ENCODE peak calls at places on chromosomes 1 and 21, in nine cellular contexts. One of them, this sample, is unnamed.

GRCh38 chr1:207789792-207790787 is 38.2 kb downstream of the CD46 start:
- DNase-seq in GM12878: no peak
- DNase-seq in breast epithelium: no peak
- DNase-seq in upper lobe of left lung: no peak
- DNase-seq in progenitor cell of endocrine pancreas: no peak
- DNase-seq in foreskin fibroblast: no peak
- DNase-seq in A549: no peak
- DNase-seq in upper lobe of right lung: no peak
- DNase-seq in GM12864: no peak
- DNase-seq in this sample: no peak

GRCh38 chr21:44517175-44517899 is 22.7 kb downstream of the KRTAP10-1 start:
- DNase-seq in GM12864: no peak
- DNase-seq in upper lobe of right lung: peak; percentile 60
- DNase-seq in A549: peak; percentile 53
- DNase-seq in progenitor cell of endocrine pancreas: no peak
- DNase-seq in upper lobe of left lung: no peak
- DNase-seq in breast epithelium: no peak
- DNase-seq in foreskin fibroblast: no peak
- DNase-seq in GM12878: peak; percentile 13
- DNase-seq in this sample: no peak

GRCh38 chr1:88239205-88239604 is 444.9 kb upstream of the PKN2 start:
- DNase-seq in GM12864: no peak
- DNase-seq in progenitor cell of endocrine pancreas: no peak
- DNase-seq in upper lobe of left lung: no peak
- DNase-seq in foreskin fibroblast: no peak
- DNase-seq in breast epithelium: no peak
- DNase-seq in A549: no peak
- DNase-seq in upper lobe of right lung: no peak
- DNase-seq in GM12878: no peak
- DNase-seq in this sample: no peak

GRCh38 chr1:44270666-44271628 is 57.7 kb downstream of the DMAP1 start:
- DNase-seq in GM12878: no peak
- DNase-seq in upper lobe of right lung: no peak
- DNase-seq in breast epithelium: no peak
- DNase-seq in foreskin fibroblast: no peak
- DNase-seq in GM12864: no peak
- DNase-seq in progenitor cell of endocrine pancreas: no peak
- DNase-seq in A549: no peak
- DNase-seq in upper lobe of left lung: no peak
- DNase-seq in this sample: no peak

GRCh38 chr1:179178965-179179364 is 50.5 kb downstream of the ABL2 start:
- DNase-seq in upper lobe of left lung: no peak
- DNase-seq in GM12878: no peak
- DNase-seq in A549: no peak
- DNase-seq in breast epithelium: no peak
- DNase-seq in upper lobe of right lung: no peak
- DNase-seq in foreskin fibroblast: no peak
- DNase-seq in progenitor cell of endocrine pancreas: no peak
- DNase-seq in GM12864: no peak
- DNase-seq in this sample: no peak

GRCh38 chr1:14100444-14100843 is 400.5 kb downstream of the PRDM2 start:
- DNase-seq in progenitor cell of endocrine pancreas: no peak
- DNase-seq in upper lobe of left lung: no peak
- DNase-seq in breast epithelium: no peak
- DNase-seq in GM12878: no peak
- DNase-seq in foreskin fibroblast: no peak
- DNase-seq in A549: no peak
- DNase-seq in GM12864: no peak
- DNase-seq in upper lobe of right lung: no peak
- DNase-seq in this sample: no peak

GRCh38 chr21:15433091-15433490 is 296.7 kb upstream of the USP25 start:
- DNase-seq in GM12864: no peak
- DNase-seq in foreskin fibroblast: no peak
- DNase-seq in breast epithelium: no peak
- DNase-seq in A549: no peak
- DNase-seq in GM12878: no peak
- DNase-seq in upper lobe of right lung: no peak
- DNase-seq in progenitor cell of endocrine pancreas: no peak
- DNase-seq in upper lobe of left lung: no peak
- DNase-seq in this sample: no peak

GRCh38 chr1:229253170-229253974 is 17.5 kb upstream of the RAB4A start:
- DNase-seq in foreskin fibroblast: peak; percentile 29
- DNase-seq in upper lobe of right lung: no peak
- DNase-seq in upper lobe of left lung: no peak
- DNase-seq in progenitor cell of endocrine pancreas: peak; percentile 15
- DNase-seq in GM12878: no peak
- DNase-seq in A549: no peak
- DNase-seq in breast epithelium: peak; percentile 45
- DNase-seq in GM12864: no peak
- DNase-seq in this sample: no peak

GRCh38 chr1:205598841-205599666 is 32.8 kb downstream of the ELK4 start:
- DNase-seq in GM12864: no peak
- DNase-seq in progenitor cell of endocrine pancreas: no peak
- DNase-seq in upper lobe of left lung: no peak
- DNase-seq in foreskin fibroblast: peak; percentile 36
- DNase-seq in A549: no peak
- DNase-seq in upper lobe of right lung: no peak
- DNase-seq in GM12878: no peak
- DNase-seq in breast epithelium: no peak
- DNase-seq in this sample: no peak

GRCh38 chr1:33158366-33158765 is 23.5 kb downstream of the TRIM62 start:
- DNase-seq in breast epithelium: no peak
- DNase-seq in upper lobe of right lung: no peak
- DNase-seq in GM12864: no peak
- DNase-seq in A549: no peak
- DNase-seq in progenitor cell of endocrine pancreas: no peak
- DNase-seq in GM12878: no peak
- DNase-seq in foreskin fibroblast: no peak
- DNase-seq in upper lobe of left lung: no peak
- DNase-seq in this sample: no peak

GRCh38 chr21:44487831-44488230 is 32.5 kb downstream of the LRRC3 start:
- DNase-seq in A549: no peak
- DNase-seq in GM12864: no peak
- DNase-seq in progenitor cell of endocrine pancreas: no peak
- DNase-seq in GM12878: no peak
- DNase-seq in foreskin fibroblast: peak; percentile 39
- DNase-seq in upper lobe of right lung: no peak
- DNase-seq in upper lobe of left lung: no peak
- DNase-seq in breast epithelium: no peak
- DNase-seq in this sample: peak; percentile 44

GRCh38 chr1:116811321-116811720 is 57.1 kb downstream of the CD2 start:
- DNase-seq in A549: no peak
- DNase-seq in upper lobe of left lung: no peak
- DNase-seq in foreskin fibroblast: no peak
- DNase-seq in progenitor cell of endocrine pancreas: no peak
- DNase-seq in upper lobe of right lung: no peak
- DNase-seq in breast epithelium: no peak
- DNase-seq in GM12864: no peak
- DNase-seq in GM12878: no peak
- DNase-seq in this sample: no peak

GRCh38 chr1:116277840-116278540 is 95.1 kb upstream of the ATP1A1 start:
- DNase-seq in GM12864: no peak
- DNase-seq in upper lobe of left lung: no peak
- DNase-seq in A549: no peak
- DNase-seq in breast epithelium: no peak
- DNase-seq in foreskin fibroblast: no peak
- DNase-seq in GM12878: no peak
- DNase-seq in upper lobe of right lung: no peak
- DNase-seq in progenitor cell of endocrine pancreas: no peak
- DNase-seq in this sample: no peak

GRCh38 chr1:172708452-172708851 is 49.5 kb downstream of the FASLG start:
- DNase-seq in progenitor cell of endocrine pancreas: no peak
- DNase-seq in foreskin fibroblast: no peak
- DNase-seq in GM12878: no peak
- DNase-seq in A549: no peak
- DNase-seq in upper lobe of left lung: no peak
- DNase-seq in GM12864: no peak
- DNase-seq in upper lobe of right lung: no peak
- DNase-seq in breast epithelium: no peak
- DNase-seq in this sample: no peak

GRCh38 chr1:185570962-185571361 is 163.2 kb upstream of the HMCN1 start:
- DNase-seq in GM12878: no peak
- DNase-seq in breast epithelium: no peak
- DNase-seq in upper lobe of right lung: no peak
- DNase-seq in GM12864: no peak
- DNase-seq in upper lobe of left lung: no peak
- DNase-seq in A549: no peak
- DNase-seq in foreskin fibroblast: no peak
- DNase-seq in progenitor cell of endocrine pancreas: no peak
- DNase-seq in this sample: no peak

GRCh38 chr21:42468511-42469131 is 27.4 kb downstream of the RSPH1 start:
- DNase-seq in A549: no peak
- DNase-seq in foreskin fibroblast: no peak
- DNase-seq in progenitor cell of endocrine pancreas: no peak
- DNase-seq in GM12878: no peak
- DNase-seq in breast epithelium: no peak
- DNase-seq in upper lobe of left lung: no peak
- DNase-seq in GM12864: no peak
- DNase-seq in upper lobe of right lung: no peak
- DNase-seq in this sample: no peak

GRCh38 chr1:92739669-92740524 is 45.0 kb downstream of the EVI5 start:
- DNase-seq in upper lobe of right lung: no peak
- DNase-seq in upper lobe of left lung: no peak
- DNase-seq in A549: no peak
- DNase-seq in foreskin fibroblast: no peak
- DNase-seq in progenitor cell of endocrine pancreas: no peak
- DNase-seq in GM12864: no peak
- DNase-seq in GM12878: no peak
- DNase-seq in breast epithelium: no peak
- DNase-seq in this sample: no peak

DNA sequence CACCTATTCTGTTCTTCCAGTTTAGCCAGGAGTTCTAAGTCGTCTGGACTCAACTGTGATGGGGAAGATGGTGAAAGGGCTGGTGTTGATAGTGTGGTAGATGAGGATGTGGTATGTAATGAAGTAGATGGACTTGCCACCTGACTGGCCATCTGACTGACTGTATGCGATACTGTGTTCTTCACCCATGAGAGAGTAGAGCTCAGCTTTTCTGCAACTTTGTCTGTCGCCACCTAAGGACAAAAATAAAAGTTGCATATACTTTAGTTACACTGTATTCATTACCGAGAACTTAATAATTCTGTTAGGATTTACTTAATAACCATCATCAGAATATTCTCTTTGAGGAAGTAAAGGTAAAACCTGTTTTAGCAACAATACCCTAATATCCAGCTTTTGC is 48.5 kb downstream of the EVI5 start:
- DNase-seq in A549: no peak
- DNase-seq in GM12878: no peak
- DNase-seq in upper lobe of right lung: no peak
- DNase-seq in GM12864: no peak
- DNase-seq in upper lobe of left lung: no peak
- DNase-seq in breast epithelium: no peak
- DNase-seq in foreskin fibroblast: no peak
- DNase-seq in progenitor cell of endocrine pancreas: no peak
- DNase-seq in this sample: no peak
- TF ChIP-seq CTCF in A549: peak; percentile 33
- TF ChIP-seq CTCF in GM12878: no peak
- TF ChIP-seq CTCF in upper lobe of right lung: no peak
- TF ChIP-seq CTCF in GM12864: peak; percentile 33
- TF ChIP-seq CTCF in upper lobe of left lung: no peak
- TF ChIP-seq CTCF in breast epithelium: no peak
- TF ChIP-seq CTCF in foreskin fibroblast: peak; percentile 10
- TF ChIP-seq CTCF in progenitor cell of endocrine pancreas: no peak
- TF ChIP-seq CTCF in this sample: peak; percentile 36

DNA sequence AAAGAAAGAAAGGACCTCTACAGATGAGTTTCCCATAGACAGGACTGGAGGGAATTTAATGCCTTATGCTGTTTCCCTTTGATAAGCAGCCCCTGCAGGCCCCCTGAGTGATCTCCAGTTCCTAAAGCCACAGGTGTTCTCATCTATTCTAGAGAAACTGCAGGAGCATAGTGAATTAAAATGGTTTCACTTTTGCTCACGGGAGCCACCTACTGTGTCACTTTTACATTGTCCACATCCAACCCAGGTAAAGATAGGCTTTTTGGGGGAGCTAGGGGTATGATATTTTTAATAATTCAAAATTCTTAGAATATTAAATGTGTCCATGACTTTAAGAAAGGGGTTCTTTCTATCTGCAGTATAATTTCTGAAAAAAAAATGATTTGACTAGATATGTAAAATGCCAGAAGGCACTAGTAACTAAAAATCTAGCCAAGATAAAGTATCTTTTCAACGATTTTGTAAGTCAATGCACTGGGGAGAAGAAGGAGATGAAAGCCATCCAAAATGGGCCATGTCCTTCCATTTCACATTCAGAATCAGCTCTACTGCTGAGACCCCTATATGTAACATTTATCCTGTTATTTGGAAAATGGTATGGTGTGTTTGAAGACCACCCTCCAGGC is 267.3 kb upstream of the DUSP10 start:
- DNase-seq in A549: peak; percentile 30
- DNase-seq in upper lobe of right lung: no peak
- DNase-seq in upper lobe of left lung: no peak
- DNase-seq in GM12878: peak; percentile 36
- DNase-seq in foreskin fibroblast: no peak
- DNase-seq in breast epithelium: no peak
- DNase-seq in GM12864: no peak
- DNase-seq in progenitor cell of endocrine pancreas: no peak
- DNase-seq in this sample: no peak
- TF ChIP-seq CTCF in A549: peak; percentile 68
- TF ChIP-seq CTCF in upper lobe of right lung: peak; percentile 45
- TF ChIP-seq CTCF in upper lobe of left lung: peak; percentile 31
- TF ChIP-seq CTCF in GM12878: peak; percentile 59
- TF ChIP-seq CTCF in foreskin fibroblast: peak; percentile 23
- TF ChIP-seq CTCF in breast epithelium: no peak
- TF ChIP-seq CTCF in GM12864: peak; percentile 42
- TF ChIP-seq CTCF in progenitor cell of endocrine pancreas: peak; percentile 51
- TF ChIP-seq CTCF in this sample: peak; percentile 47

DNA sequence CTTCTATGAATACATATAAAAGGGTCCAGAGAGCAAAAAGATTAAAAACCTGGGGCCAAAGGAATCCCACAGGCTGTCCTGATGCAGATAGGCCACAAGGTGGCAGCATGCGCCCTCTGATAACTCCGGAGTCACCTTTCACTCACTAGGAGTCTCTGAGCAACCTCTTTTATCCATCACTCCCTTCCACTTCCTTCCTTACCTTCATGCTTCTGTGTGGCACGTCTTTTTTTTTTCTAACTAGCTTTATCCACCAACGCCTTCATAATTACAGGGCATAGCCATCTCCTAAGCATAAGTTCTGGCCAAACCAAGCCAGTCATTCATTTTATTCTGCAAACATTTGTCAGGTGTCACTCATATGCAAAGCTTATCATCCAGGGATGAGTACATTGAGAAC is 3.9 kb upstream of the PGLYRP4 start:
- DNase-seq in A549: peak; percentile 77
- DNase-seq in upper lobe of left lung: peak; percentile 78
- DNase-seq in breast epithelium: peak; percentile 45
- DNase-seq in GM12864: peak; percentile 31
- DNase-seq in progenitor cell of endocrine pancreas: peak; percentile 48
- DNase-seq in GM12878: no peak
- DNase-seq in foreskin fibroblast: peak; percentile 40
- DNase-seq in upper lobe of right lung: peak; percentile 79
- DNase-seq in this sample: peak; percentile 56
- TF ChIP-seq CTCF in A549: peak; percentile 94
- TF ChIP-seq CTCF in upper lobe of left lung: peak; percentile 73
- TF ChIP-seq CTCF in breast epithelium: peak; percentile 60
- TF ChIP-seq CTCF in GM12864: peak; percentile 86
- TF ChIP-seq CTCF in progenitor cell of endocrine pancreas: peak; percentile 97
- TF ChIP-seq CTCF in GM12878: peak; percentile 88
- TF ChIP-seq CTCF in foreskin fibroblast: peak; percentile 80
- TF ChIP-seq CTCF in upper lobe of right lung: peak; percentile 95
- TF ChIP-seq CTCF in this sample: peak; percentile 98

GRCh38 chr1:214584805-214585766 is 17.9 kb upstream of the CENPF start:
- DNase-seq in upper lobe of left lung: no peak
- DNase-seq in GM12864: no peak
- DNase-seq in A549: peak; percentile 41
- DNase-seq in foreskin fibroblast: peak; percentile 41
- DNase-seq in progenitor cell of endocrine pancreas: no peak
- DNase-seq in GM12878: no peak
- DNase-seq in breast epithelium: no peak
- DNase-seq in upper lobe of right lung: no peak
- DNase-seq in this sample: no peak
- TF ChIP-seq CTCF in upper lobe of left lung: peak; percentile 60
- TF ChIP-seq CTCF in GM12864: peak; percentile 56
- TF ChIP-seq CTCF in A549: peak; percentile 97
- TF ChIP-seq CTCF in foreskin fibroblast: peak; percentile 67
- TF ChIP-seq CTCF in progenitor cell of endocrine pancreas: peak; percentile 75
- TF ChIP-seq CTCF in GM12878: peak; percentile 72
- TF ChIP-seq CTCF in breast epithelium: peak; percentile 56
- TF ChIP-seq CTCF in upper lobe of right lung: peak; percentile 66
- TF ChIP-seq CTCF in this sample: peak; percentile 82